ENCODE peak calls at places on chromosomes 3 and 15, in nine cellular contexts. H is vagina; R is naive thymus-derived CD4-positive, alpha-beta T cell; T is lung; J is GM23338; V is neural progenitor cell; S is fibroblast of lung; W is Peyer's patch; G is ascending aorta. A is an unnamed sample.

GRCh38 chr15:85673326-85673725 is 121.4 kb downstream of the KLHL25 start:
- DNase-seq in R (no peak), W (no peak), T (no peak), V (no peak), S (peak; percentile 50), H (no peak), J (no peak), G (no peak), A (no peak)

GRCh38 chr3:108552267-108553159 is 36.7 kb downstream of the CIP2A start:
- DNase-seq in V (peak; percentile 60), G (no peak), J (peak; percentile 69), S (peak; percentile 78), R (peak; percentile 24), T (no peak), W (no peak), H (no peak), A (no peak)

GRCh38 chr15:60212536-60212935 is 185.2 kb downstream of the ANXA2 start:
- DNase-seq in R (no peak), G (no peak), H (no peak), T (no peak), S (no peak), V (peak; percentile 27), W (no peak), J (peak; percentile 60), A (no peak)

GRCh38 chr3:118544458-118544857 is 490.2 kb downstream of the IGSF11 start:
- DNase-seq in W (no peak), J (peak; percentile 9), S (no peak), R (no peak), T (no peak), H (no peak), G (no peak), V (no peak), A (no peak)

GRCh38 chr3:194104041-194104751 is 31.8 kb upstream of the HES1 start:
- DNase-seq in T (no peak), G (no peak), V (peak; percentile 62), S (no peak), J (no peak), R (no peak), H (no peak), W (peak; percentile 34), A (no peak)

GRCh38 chr15:68192117-68192516 is 13.0 kb downstream of the CALML4 start:
- DNase-seq in H (no peak), T (no peak), J (peak; percentile 44), G (no peak), R (no peak), V (no peak), S (no peak), W (no peak), A (no peak)

GRCh38 chr15:31483924-31484368 is 157.3 kb downstream of the KLF13 start:
- DNase-seq in V (no peak), R (peak; percentile 29), J (peak; percentile 77), T (no peak), S (no peak), W (no peak), H (peak; percentile 77), G (no peak), A (no peak)

GRCh38 chr3:160986060-160986459 is 119.1 kb downstream of the B3GALNT1 start:
- DNase-seq in T (no peak), R (no peak), J (no peak), V (no peak), G (no peak), W (no peak), H (no peak), S (no peak), A (no peak)

GRCh38 chr3:169241575-169241927 is 422.0 kb downstream of the MECOM start:
- DNase-seq in G (no peak), W (no peak), T (no peak), R (no peak), V (no peak), J (no peak), S (peak; percentile 69), H (no peak), A (no peak)

GRCh38 chr3:140399853-140400252 is 278.0 kb upstream of the TRIM42 start:
- DNase-seq in V (no peak), T (no peak), S (no peak), H (no peak), W (no peak), J (no peak), R (no peak), G (no peak), A (no peak)

GRCh38 chr3:69568926-69569325 is 170.3 kb upstream of the MITF start:
- DNase-seq in S (peak; percentile 95), G (no peak), T (no peak), V (no peak), R (no peak), W (no peak), J (no peak), H (no peak), A (no peak)

GRCh38 chr3:52800079-52800478 is 5.5 kb downstream of the ITIH3 start:
- DNase-seq in J (no peak), V (no peak), H (no peak), S (peak; percentile 22), G (no peak), W (no peak), R (no peak), T (no peak), A (no peak)

GRCh38 chr3:66693461-66693912 is 192.7 kb upstream of the LRIG1 start:
- DNase-seq in R (no peak), G (no peak), S (peak; percentile 42), H (no peak), W (no peak), J (no peak), T (no peak), V (no peak), A (peak; percentile 3)

GRCh38 chr3:195907730-195908438 is 467 bp downstream of the TNK2 start:
- DNase-seq in J (no peak), S (no peak), T (peak; percentile 56), G (no peak), R (peak; percentile 48), W (peak; percentile 65), V (no peak), H (peak; percentile 88), A (no peak)

GRCh38 chr3:195903950-195904290 is 4.4 kb downstream of the TNK2 start:
- DNase-seq in H (no peak), J (no peak), V (no peak), R (no peak), G (no peak), W (peak; percentile 16), T (no peak), S (no peak), A (no peak)

GRCh38 chr3:195906865-195907729 is 1.3 kb downstream of the TNK2 start:
- DNase-seq in T (peak; percentile 59), W (no peak), R (peak; percentile 70), V (no peak), J (peak; percentile 46), H (peak; percentile 88), S (no peak), G (peak; percentile 71), A (peak; percentile 50)

GRCh38 chr3:195904364-195904763 is 4.0 kb downstream of the TNK2 start:
- DNase-seq in T (no peak), W (no peak), S (no peak), R (no peak), G (no peak), V (no peak), H (no peak), J (no peak), A (no peak)

GRCh38 chr3:195905970-195906864 is 2.1 kb downstream of the TNK2 start:
- DNase-seq in G (no peak), T (no peak), V (no peak), R (no peak), H (no peak), J (no peak), W (no peak), S (peak; percentile 78), A (no peak)
- H3K27ac ChIP-seq in G (no peak overlapping the region), T (peak overlapping the region; percentile 89), V (no peak overlapping the region), R (peak overlapping the region; percentile 79), H (peak overlapping the region; percentile 67), J (no peak overlapping the region), W (peak overlapping the region; percentile 69), S (no peak overlapping the region), A (no peak overlapping the region)

GRCh38 chr3:185750702-185751101 is 74.1 kb downstream of the IGF2BP2 start:
- DNase-seq in V (no peak), H (no peak), J (no peak), W (no peak), R (no peak), G (no peak), S (no peak), T (no peak), A (no peak)
- H3K27ac ChIP-seq in V (no peak overlapping the region), H (no peak overlapping the region), J (peak overlapping the region; percentile 82), W (peak overlapping the region; percentile 5), R (no peak overlapping the region), G (no peak overlapping the region), S (no peak overlapping the region), T (no peak overlapping the region), A (no peak overlapping the region)

DNA sequence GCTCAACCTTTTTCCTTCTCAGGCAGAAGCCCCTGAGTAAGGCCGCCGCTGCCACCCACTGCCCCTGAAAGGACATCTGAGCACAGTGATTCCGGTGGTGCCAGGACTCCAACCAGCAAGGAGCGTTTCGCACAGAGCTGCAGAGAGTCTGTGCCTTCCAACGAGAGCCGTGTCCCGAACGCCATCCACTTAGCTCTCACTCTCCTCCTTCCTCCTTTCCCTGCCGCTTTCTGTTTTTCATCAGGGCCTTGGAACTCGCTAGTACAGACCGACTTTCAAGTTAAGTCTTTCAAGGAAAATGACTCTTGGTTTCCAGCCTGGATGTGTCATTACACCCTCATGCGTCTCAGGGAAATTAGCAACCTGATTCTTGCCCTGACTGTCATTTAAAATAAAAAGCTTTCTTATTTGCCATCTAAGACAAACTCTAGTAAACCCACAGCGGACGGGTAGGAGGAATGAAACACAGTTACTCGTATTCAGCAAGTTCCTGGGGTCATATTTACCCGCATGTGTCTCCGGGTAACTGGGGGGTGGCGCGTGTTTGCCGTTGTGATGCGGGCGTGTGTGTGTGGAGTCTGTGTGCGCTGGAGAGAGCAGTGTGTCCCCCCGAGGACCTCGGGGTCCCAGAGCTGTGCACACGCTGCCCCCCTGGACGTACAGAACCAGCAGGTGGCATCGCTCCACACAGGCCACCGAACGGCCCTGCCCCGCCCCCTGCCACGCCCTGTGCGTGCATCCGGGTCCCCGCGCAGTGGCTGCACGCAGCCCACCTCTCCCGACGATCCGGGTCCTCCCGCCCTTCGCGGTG is 30.4 kb upstream of the ALDH1A3 start:
- DNase-seq in J (peak; percentile 75), H (no peak), W (peak; percentile 64), G (no peak), T (peak; percentile 62), S (peak; percentile 35), V (no peak), R (peak; percentile 45), A (peak; percentile 20)
- H3K27ac ChIP-seq in J (no peak overlapping the region), H (peak overlapping the region; percentile 54), W (peak overlapping the region; percentile 61), G (no peak overlapping the region), T (no peak overlapping the region), S (peak overlapping the region; percentile 27), V (no peak overlapping the region), R (no peak overlapping the region), A (no peak overlapping the region)

DNA sequence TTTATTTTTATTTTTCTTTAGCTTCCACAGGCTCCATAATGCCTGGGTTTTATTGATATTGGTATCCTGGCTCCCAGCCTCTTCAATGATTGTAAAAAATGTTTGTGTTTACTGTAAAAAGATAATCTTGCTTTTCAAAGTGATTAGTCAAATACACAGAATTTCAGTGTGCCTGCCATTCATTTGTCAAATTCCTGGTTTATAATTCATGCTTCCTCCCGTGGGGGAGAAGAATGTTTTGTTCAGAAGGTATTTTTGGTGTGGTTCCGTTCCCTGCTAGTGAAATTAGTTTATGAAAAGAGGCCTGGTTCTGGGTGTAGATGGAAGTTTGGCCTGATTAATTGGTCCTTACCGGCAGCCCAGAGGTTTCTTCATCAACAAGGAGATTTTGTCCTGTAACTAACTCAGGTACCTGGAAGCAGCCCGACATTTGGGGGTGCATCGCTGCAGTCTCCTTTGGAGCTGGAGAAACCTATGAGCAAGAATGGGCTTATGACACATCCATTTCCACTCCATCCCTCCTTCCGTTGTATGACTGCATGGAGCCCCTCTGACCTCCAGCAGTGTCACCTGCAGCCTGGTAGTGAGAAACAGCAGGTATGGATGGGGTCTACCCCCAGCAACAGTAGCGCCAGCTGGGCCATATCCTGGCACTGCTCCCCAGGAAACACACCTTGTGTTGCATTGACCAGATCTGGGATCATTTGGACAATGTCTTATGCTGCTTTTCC is 101.4 kb downstream of the PGPEP1L start:
- DNase-seq in S (no peak), V (no peak), R (no peak), G (peak; percentile 50), T (no peak), J (no peak), H (peak; percentile 84), W (no peak), A (no peak)
- H3K27ac ChIP-seq in S (no peak overlapping the region), V (no peak overlapping the region), R (no peak overlapping the region), G (peak overlapping the region; percentile 83), T (peak overlapping the region; percentile 23), J (no peak overlapping the region), H (peak overlapping the region; percentile 33), W (no peak overlapping the region), A (no peak overlapping the region)